ENCODE peak calls at places on chromosome 5, in six cellular contexts. I, R, D, O, L and Q are unnamed samples.

GRCh38 chr5:13985736-13986418 is 41.4 kb upstream of the DNAH5 start:
- DNase-seq in R (no peak), I (no peak), L (peak), O (peak), D (no peak), Q (peak)

GRCh38 chr5:150213530-150213929 is 23.7 kb downstream of the SLC6A7 start:
- DNase-seq in L (no peak), D (no peak), O (no peak), I (no peak), R (no peak), Q (no peak)

GRCh38 chr5:56142620-56143431 is 90.3 kb downstream of the ANKRD55 start:
- DNase-seq in I (peak), O (peak), D (no peak), R (no peak), L (no peak), Q (no peak)

GRCh38 chr5:72178910-72179815 is 71.9 kb downstream of the MAP1B start:
- DNase-seq in O (peak), L (peak), I (peak), R (no peak), D (no peak), Q (peak)

GRCh38 chr5:134003957-134004625 is 684 bp downstream of the VDAC1 start:
- DNase-seq in L (peak), I (peak), O (peak), D (peak), R (no peak), Q (no peak)

GRCh38 chr5:168611163-168611562 is 32.0 kb upstream of the PANK3 start:
- DNase-seq in L (peak), O (no peak), D (no peak), R (no peak), I (no peak), Q (peak)

GRCh38 chr5:43619380-43619779 is 16.4 kb downstream of the NNT start:
- DNase-seq in L (peak), D (no peak), O (no peak), R (no peak), I (no peak), Q (no peak)

GRCh38 chr5:56259002-56259511 is 25.9 kb upstream of the ANKRD55 start:
- DNase-seq in R (no peak), D (no peak), L (peak), O (peak), I (no peak), Q (peak)